ENCODE peak calls at places on chromosomes 12 and 14, in five cellular contexts. R is frontal cortex; H is activated T-helper 1 cell treated with anti-CD3 and anti-CD28 coated beads, Interleukin-2, amount 50 U/mL, for 16 hours; S is naive thymus-derived CD4-positive, alpha-beta T cell; K is stimulated activated CD8-positive, alpha-beta memory T cell treated with anti-CD3 and anti-CD28 coated beads, Interleukin-12 subunit alpha, Interleukin-12 subunit beta, amount 100 ng/mL, for 4 hours. D is an unnamed sample.

GRCh38 chr12:81627336-81628189 is 131.6 kb downstream of the PPFIA2 start:
- DNase-seq in R (peak; percentile 14), H (no peak), S (no peak), K (no peak), D (peak; percentile 46)

GRCh38 chr14:23078692-23079116 is 16.2 kb downstream of the ACIN1 start:
- DNase-seq in R (no peak), H (no peak), S (no peak), K (no peak), D (peak; percentile 93)

GRCh38 chr12:47819902-47820630 is at the start of gene HDAC7:
- DNase-seq in R (peak; percentile 88), H (peak; percentile 63), S (peak; percentile 65), K (peak; percentile 62), D (peak; percentile 89)

GRCh38 chr12:16606936-16607335 is 974 bp upstream of the LMO3 start:
- DNase-seq in R (no peak), H (no peak), S (no peak), K (no peak), D (no peak)

GRCh38 chr14:101072945-101073597 is 169.5 kb upstream of the RTL1 start:
- DNase-seq in R (peak; percentile 55), H (no peak), S (peak; percentile 43), K (no peak), D (peak; percentile 99)

GRCh38 chr14:103715052-103716000 is at the start of the genes XRCC3 and ZFYVE21:
- DNase-seq in R (peak; percentile 100), H (peak; percentile 99), S (peak; percentile 98), K (peak; percentile 99), D (peak; percentile 100)

GRCh38 chr14:47674546-47675238 is 713 bp downstream of the MDGA2 start:
- DNase-seq in R (peak; percentile 25), H (no peak), S (no peak), K (no peak), D (no peak)

GRCh38 chr12:2339022-2339431 is 286.2 kb downstream of the CACNA1C start:
- DNase-seq in R (no peak), H (no peak), S (no peak), K (no peak), D (peak; percentile 38)

GRCh38 chr14:32230695-32231280 is 27.7 kb upstream of the RNU6-8 start:
- DNase-seq in R (no peak), H (no peak), S (no peak), K (no peak), D (no peak)

GRCh38 chr12:57456145-57456700 is 1.1 kb downstream of the INHBE start:
- DNase-seq in R (no peak), H (no peak), S (peak; percentile 39), K (no peak), D (peak; percentile 72)

GRCh38 chr14:65002586-65003210 is 16.0 kb downstream of the FNTB start:
- DNase-seq in R (no peak), H (no peak), S (no peak), K (no peak), D (no peak)

GRCh38 chr12:1262008-1262407 is 271.0 kb downstream of the ERC1 start:
- DNase-seq in R (no peak), H (no peak), S (no peak), K (no peak), D (no peak)

GRCh38 chr14:33964599-33965317 is 13.9 kb upstream of the EGLN3 start:
- DNase-seq in R (no peak), H (no peak), S (no peak), K (no peak), D (no peak)

GRCh38 chr14:101502761-101503392 is 58.4 kb upstream of the DIO3 start:
- DNase-seq in R (no peak), H (no peak), S (no peak), K (no peak), D (no peak)

GRCh38 chr14:96260341-96260821 is 4.4 kb downstream of the BDKRB1 start:
- DNase-seq in R (no peak), H (no peak), S (no peak), K (no peak), D (no peak)

GRCh38 chr14:99117671-99118045 is 154.3 kb downstream of the BCL11B start:
- DNase-seq in R (no peak), H (no peak), S (no peak), K (no peak), D (no peak)

GRCh38 chr12:42584539-42585174 is 4.9 kb downstream of the PRICKLE1 start:
- DNase-seq in R (no peak), H (no peak), S (no peak), K (no peak), D (no peak)

GRCh38 chr12:103852498-103852992 is 11.5 kb upstream of the NT5DC3 start:
- DNase-seq in R (no peak), H (no peak), S (no peak), K (no peak), D (peak; percentile 40)

GRCh38 chr14:90060312-90060964 is 1.4 kb upstream of the KCNK13 start:
- DNase-seq in R (peak; percentile 82), H (peak; percentile 14), S (peak; percentile 73), K (peak; percentile 25), D (peak; percentile 72)

GRCh38 chr14:61188936-61189808 is 92.0 kb downstream of the TMEM30B start:
- DNase-seq in R (peak; percentile 47), H (no peak), S (peak; percentile 48), K (no peak), D (peak; percentile 86)

GRCh38 chr12:89525002-89525823 is 617 bp upstream of the GALNT4 start:
- DNase-seq in R (peak; percentile 44), H (peak; percentile 28), S (peak; percentile 57), K (peak; percentile 8), D (peak; percentile 53)

GRCh38 chr12:53931844-53932581 is 6.6 kb upstream of the HOXC13 start:
- DNase-seq in R (no peak), H (no peak), S (no peak), K (no peak), D (no peak)

GRCh38 chr12:117367006-117367638 is 5.7 kb upstream of the NOS1 start:
- DNase-seq in R (peak; percentile 81), H (no peak), S (peak; percentile 49), K (no peak), D (peak; percentile 89)